ENCODE peak calls at places on chromosomes 7 and 10, in ten cellular contexts. One of them, this sample, is unnamed.

GRCh38 chr7:50085344-50085743 is 7.7 kb downstream of the ZPBP start:
- DNase-seq in lower leg skin: no peak
- DNase-seq in activated T-cell treated with anti-CD3 and anti-CD28 coated beads, Interleukin-2, amount 50 U/mL, for 72 hours: no peak
- DNase-seq in NCI-H1417: no peak
- DNase-seq in stimulated activated CD4-positive, alpha-beta T cell treated with anti-CD3 and anti-CD28 coated beads, Interleukin-15, amount 100 ng/mL, for 1 hour: no peak
- DNase-seq in fibroblast of mammary gland: no peak
- DNase-seq in EL: no peak
- DNase-seq in osteocyte: no peak
- DNase-seq in activated CD4-positive, CD25-positive, alpha-beta regulatory T cell: no peak
- DNase-seq in ecto neural progenitor cell: no peak
- DNase-seq in this sample: no peak

GRCh38 chr7:45984386-45985295 is 63.6 kb upstream of the IGFBP3 start:
- DNase-seq in lower leg skin: no peak
- DNase-seq in fibroblast of mammary gland: no peak
- DNase-seq in activated CD4-positive, CD25-positive, alpha-beta regulatory T cell: no peak
- DNase-seq in ecto neural progenitor cell: peak
- DNase-seq in stimulated activated CD4-positive, alpha-beta T cell treated with anti-CD3 and anti-CD28 coated beads, Interleukin-15, amount 100 ng/mL, for 1 hour: no peak
- DNase-seq in NCI-H1417: no peak
- DNase-seq in activated T-cell treated with anti-CD3 and anti-CD28 coated beads, Interleukin-2, amount 50 U/mL, for 72 hours: no peak
- DNase-seq in EL: no peak
- DNase-seq in osteocyte: no peak
- DNase-seq in this sample: no peak

GRCh38 chr10:106535304-106535964 is 629.1 kb downstream of the SORCS1 start:
- DNase-seq in activated T-cell treated with anti-CD3 and anti-CD28 coated beads, Interleukin-2, amount 50 U/mL, for 72 hours: no peak
- DNase-seq in lower leg skin: no peak
- DNase-seq in osteocyte: no peak
- DNase-seq in ecto neural progenitor cell: no peak
- DNase-seq in EL: no peak
- DNase-seq in fibroblast of mammary gland: no peak
- DNase-seq in NCI-H1417: no peak
- DNase-seq in stimulated activated CD4-positive, alpha-beta T cell treated with anti-CD3 and anti-CD28 coated beads, Interleukin-15, amount 100 ng/mL, for 1 hour: no peak
- DNase-seq in activated CD4-positive, CD25-positive, alpha-beta regulatory T cell: no peak
- DNase-seq in this sample: no peak

GRCh38 chr7:156019308-156019707 is 207.0 kb upstream of the SHH start:
- DNase-seq in EL: no peak
- DNase-seq in ecto neural progenitor cell: no peak
- DNase-seq in fibroblast of mammary gland: no peak
- DNase-seq in stimulated activated CD4-positive, alpha-beta T cell treated with anti-CD3 and anti-CD28 coated beads, Interleukin-15, amount 100 ng/mL, for 1 hour: no peak
- DNase-seq in osteocyte: peak
- DNase-seq in NCI-H1417: no peak
- DNase-seq in activated T-cell treated with anti-CD3 and anti-CD28 coated beads, Interleukin-2, amount 50 U/mL, for 72 hours: no peak
- DNase-seq in activated CD4-positive, CD25-positive, alpha-beta regulatory T cell: no peak
- DNase-seq in lower leg skin: peak
- DNase-seq in this sample: no peak

GRCh38 chr7:38198356-38198755 is 20.3 kb downstream of the STARD3NL start:
- DNase-seq in activated T-cell treated with anti-CD3 and anti-CD28 coated beads, Interleukin-2, amount 50 U/mL, for 72 hours: no peak
- DNase-seq in EL: no peak
- DNase-seq in fibroblast of mammary gland: no peak
- DNase-seq in ecto neural progenitor cell: no peak
- DNase-seq in NCI-H1417: no peak
- DNase-seq in lower leg skin: no peak
- DNase-seq in activated CD4-positive, CD25-positive, alpha-beta regulatory T cell: no peak
- DNase-seq in osteocyte: no peak
- DNase-seq in stimulated activated CD4-positive, alpha-beta T cell treated with anti-CD3 and anti-CD28 coated beads, Interleukin-15, amount 100 ng/mL, for 1 hour: no peak
- DNase-seq in this sample: no peak

GRCh38 chr7:696426-697258 is 29.9 kb upstream of the DNAAF5 start:
- DNase-seq in activated CD4-positive, CD25-positive, alpha-beta regulatory T cell: no peak
- DNase-seq in osteocyte: no peak
- DNase-seq in stimulated activated CD4-positive, alpha-beta T cell treated with anti-CD3 and anti-CD28 coated beads, Interleukin-15, amount 100 ng/mL, for 1 hour: no peak
- DNase-seq in NCI-H1417: no peak
- DNase-seq in lower leg skin: peak
- DNase-seq in EL: no peak
- DNase-seq in activated T-cell treated with anti-CD3 and anti-CD28 coated beads, Interleukin-2, amount 50 U/mL, for 72 hours: no peak
- DNase-seq in fibroblast of mammary gland: no peak
- DNase-seq in ecto neural progenitor cell: no peak
- DNase-seq in this sample: no peak

GRCh38 chr7:119096683-119097082 is 872.2 kb downstream of the ANKRD7 start:
- DNase-seq in activated CD4-positive, CD25-positive, alpha-beta regulatory T cell: no peak
- DNase-seq in stimulated activated CD4-positive, alpha-beta T cell treated with anti-CD3 and anti-CD28 coated beads, Interleukin-15, amount 100 ng/mL, for 1 hour: no peak
- DNase-seq in lower leg skin: no peak
- DNase-seq in fibroblast of mammary gland: no peak
- DNase-seq in EL: no peak
- DNase-seq in ecto neural progenitor cell: no peak
- DNase-seq in NCI-H1417: no peak
- DNase-seq in osteocyte: no peak
- DNase-seq in activated T-cell treated with anti-CD3 and anti-CD28 coated beads, Interleukin-2, amount 50 U/mL, for 72 hours: no peak
- DNase-seq in this sample: no peak

GRCh38 chr10:12742776-12743175 is 258.7 kb downstream of the CCDC3 start:
- DNase-seq in EL: no peak
- DNase-seq in activated T-cell treated with anti-CD3 and anti-CD28 coated beads, Interleukin-2, amount 50 U/mL, for 72 hours: no peak
- DNase-seq in fibroblast of mammary gland: no peak
- DNase-seq in NCI-H1417: no peak
- DNase-seq in osteocyte: no peak
- DNase-seq in activated CD4-positive, CD25-positive, alpha-beta regulatory T cell: no peak
- DNase-seq in ecto neural progenitor cell: no peak
- DNase-seq in stimulated activated CD4-positive, alpha-beta T cell treated with anti-CD3 and anti-CD28 coated beads, Interleukin-15, amount 100 ng/mL, for 1 hour: no peak
- DNase-seq in lower leg skin: no peak
- DNase-seq in this sample: no peak

GRCh38 chr7:40001649-40002048 is 51.6 kb downstream of the CDK13 start:
- DNase-seq in activated T-cell treated with anti-CD3 and anti-CD28 coated beads, Interleukin-2, amount 50 U/mL, for 72 hours: no peak
- DNase-seq in EL: no peak
- DNase-seq in NCI-H1417: no peak
- DNase-seq in activated CD4-positive, CD25-positive, alpha-beta regulatory T cell: no peak
- DNase-seq in lower leg skin: no peak
- DNase-seq in osteocyte: no peak
- DNase-seq in stimulated activated CD4-positive, alpha-beta T cell treated with anti-CD3 and anti-CD28 coated beads, Interleukin-15, amount 100 ng/mL, for 1 hour: no peak
- DNase-seq in ecto neural progenitor cell: no peak
- DNase-seq in fibroblast of mammary gland: no peak
- DNase-seq in this sample: no peak

GRCh38 chr7:2452643-2453270 is 23.4 kb downstream of the GRIFIN start:
- DNase-seq in activated CD4-positive, CD25-positive, alpha-beta regulatory T cell: no peak
- DNase-seq in lower leg skin: no peak
- DNase-seq in osteocyte: no peak
- DNase-seq in NCI-H1417: no peak
- DNase-seq in ecto neural progenitor cell: no peak
- DNase-seq in activated T-cell treated with anti-CD3 and anti-CD28 coated beads, Interleukin-2, amount 50 U/mL, for 72 hours: no peak
- DNase-seq in stimulated activated CD4-positive, alpha-beta T cell treated with anti-CD3 and anti-CD28 coated beads, Interleukin-15, amount 100 ng/mL, for 1 hour: no peak
- DNase-seq in EL: no peak
- DNase-seq in fibroblast of mammary gland: no peak
- DNase-seq in this sample: peak